ENCODE peak calls at places on chromosomes 5 and 9, in eight cellular contexts. One of them, this sample, is unnamed.

GRCh38 chr5:59445741-59446140 is 447.8 kb downstream of the PDE4D start:
- DNase-seq in head of caudate nucleus: no peak
- DNase-seq in endodermal cell: no peak
- DNase-seq in fibroblast of the aortic adventitia: no peak
- DNase-seq in neural crest cell: no peak
- DNase-seq in NCI-H2107: no peak
- DNase-seq in neural progenitor cell: no peak
- DNase-seq in activated CD4-positive, alpha-beta memory T cell treated with anti-CD3 and anti-CD28 coated beads, Interleukin-2, amount 10 ng/mL, durations not matched to agents 7 days and 5 days: no peak
- DNase-seq in this sample: no peak

GRCh38 chr9:130036099-130036498 is 6.9 kb downstream of the FNBP1 start:
- DNase-seq in neural crest cell: no peak
- DNase-seq in neural progenitor cell: no peak
- DNase-seq in head of caudate nucleus: no peak
- DNase-seq in endodermal cell: no peak
- DNase-seq in fibroblast of the aortic adventitia: peak
- DNase-seq in NCI-H2107: no peak
- DNase-seq in activated CD4-positive, alpha-beta memory T cell treated with anti-CD3 and anti-CD28 coated beads, Interleukin-2, amount 10 ng/mL, durations not matched to agents 7 days and 5 days: no peak
- DNase-seq in this sample: no peak

GRCh38 chr5:3139596-3139995 is 388.1 kb upstream of the IRX2 start:
- DNase-seq in fibroblast of the aortic adventitia: no peak
- DNase-seq in NCI-H2107: no peak
- DNase-seq in activated CD4-positive, alpha-beta memory T cell treated with anti-CD3 and anti-CD28 coated beads, Interleukin-2, amount 10 ng/mL, durations not matched to agents 7 days and 5 days: no peak
- DNase-seq in endodermal cell: no peak
- DNase-seq in neural crest cell: no peak
- DNase-seq in head of caudate nucleus: peak
- DNase-seq in neural progenitor cell: no peak
- DNase-seq in this sample: no peak

GRCh38 chr5:139110526-139111168 is 87.5 kb downstream of the SIL1 start:
- DNase-seq in fibroblast of the aortic adventitia: no peak
- DNase-seq in head of caudate nucleus: no peak
- DNase-seq in neural crest cell: no peak
- DNase-seq in neural progenitor cell: no peak
- DNase-seq in activated CD4-positive, alpha-beta memory T cell treated with anti-CD3 and anti-CD28 coated beads, Interleukin-2, amount 10 ng/mL, durations not matched to agents 7 days and 5 days: no peak
- DNase-seq in NCI-H2107: no peak
- DNase-seq in endodermal cell: no peak
- DNase-seq in this sample: peak

GRCh38 chr5:67680109-67680508 is 483.5 kb upstream of the CD180 start:
- DNase-seq in endodermal cell: no peak
- DNase-seq in fibroblast of the aortic adventitia: peak
- DNase-seq in head of caudate nucleus: no peak
- DNase-seq in neural progenitor cell: no peak
- DNase-seq in neural crest cell: no peak
- DNase-seq in NCI-H2107: no peak
- DNase-seq in activated CD4-positive, alpha-beta memory T cell treated with anti-CD3 and anti-CD28 coated beads, Interleukin-2, amount 10 ng/mL, durations not matched to agents 7 days and 5 days: no peak
- DNase-seq in this sample: no peak

GRCh38 chr5:81020478-81021167 is 60.5 kb downstream of the RASGRF2 start:
- DNase-seq in neural progenitor cell: no peak
- DNase-seq in NCI-H2107: no peak
- DNase-seq in head of caudate nucleus: no peak
- DNase-seq in neural crest cell: no peak
- DNase-seq in endodermal cell: no peak
- DNase-seq in activated CD4-positive, alpha-beta memory T cell treated with anti-CD3 and anti-CD28 coated beads, Interleukin-2, amount 10 ng/mL, durations not matched to agents 7 days and 5 days: no peak
- DNase-seq in fibroblast of the aortic adventitia: no peak
- DNase-seq in this sample: no peak

GRCh38 chr9:93178851-93179786 is 4.8 kb upstream of the WNK2 start:
- DNase-seq in endodermal cell: no peak
- DNase-seq in NCI-H2107: no peak
- DNase-seq in activated CD4-positive, alpha-beta memory T cell treated with anti-CD3 and anti-CD28 coated beads, Interleukin-2, amount 10 ng/mL, durations not matched to agents 7 days and 5 days: no peak
- DNase-seq in head of caudate nucleus: no peak
- DNase-seq in neural progenitor cell: no peak
- DNase-seq in neural crest cell: no peak
- DNase-seq in fibroblast of the aortic adventitia: no peak
- DNase-seq in this sample: no peak

GRCh38 chr9:12822111-12822510 is 47.3 kb downstream of the LURAP1L start:
- DNase-seq in NCI-H2107: no peak
- DNase-seq in fibroblast of the aortic adventitia: peak
- DNase-seq in neural crest cell: no peak
- DNase-seq in head of caudate nucleus: no peak
- DNase-seq in activated CD4-positive, alpha-beta memory T cell treated with anti-CD3 and anti-CD28 coated beads, Interleukin-2, amount 10 ng/mL, durations not matched to agents 7 days and 5 days: no peak
- DNase-seq in endodermal cell: no peak
- DNase-seq in neural progenitor cell: no peak
- DNase-seq in this sample: no peak

GRCh38 chr9:137370865-137371520 is 52.0 kb downstream of the EXD3 start:
- DNase-seq in fibroblast of the aortic adventitia: no peak
- DNase-seq in neural crest cell: peak
- DNase-seq in endodermal cell: peak
- DNase-seq in activated CD4-positive, alpha-beta memory T cell treated with anti-CD3 and anti-CD28 coated beads, Interleukin-2, amount 10 ng/mL, durations not matched to agents 7 days and 5 days: no peak
- DNase-seq in head of caudate nucleus: peak
- DNase-seq in neural progenitor cell: peak
- DNase-seq in NCI-H2107: no peak
- DNase-seq in this sample: no peak

GRCh38 chr9:27701664-27702063 is 128.4 kb upstream of the C9orf72 start:
- DNase-seq in activated CD4-positive, alpha-beta memory T cell treated with anti-CD3 and anti-CD28 coated beads, Interleukin-2, amount 10 ng/mL, durations not matched to agents 7 days and 5 days: no peak
- DNase-seq in neural progenitor cell: no peak
- DNase-seq in fibroblast of the aortic adventitia: no peak
- DNase-seq in neural crest cell: no peak
- DNase-seq in head of caudate nucleus: no peak
- DNase-seq in endodermal cell: no peak
- DNase-seq in NCI-H2107: no peak
- DNase-seq in this sample: no peak

GRCh38 chr9:124855944-124856773 is 2.9 kb downstream of the WDR38 start:
- DNase-seq in fibroblast of the aortic adventitia: no peak
- DNase-seq in activated CD4-positive, alpha-beta memory T cell treated with anti-CD3 and anti-CD28 coated beads, Interleukin-2, amount 10 ng/mL, durations not matched to agents 7 days and 5 days: no peak
- DNase-seq in neural crest cell: no peak
- DNase-seq in NCI-H2107: no peak
- DNase-seq in neural progenitor cell: peak
- DNase-seq in endodermal cell: peak
- DNase-seq in head of caudate nucleus: no peak
- DNase-seq in this sample: peak

GRCh38 chr9:22548625-22549024 is 102.0 kb downstream of the DMRTA1 start:
- DNase-seq in neural progenitor cell: no peak
- DNase-seq in neural crest cell: no peak
- DNase-seq in fibroblast of the aortic adventitia: no peak
- DNase-seq in activated CD4-positive, alpha-beta memory T cell treated with anti-CD3 and anti-CD28 coated beads, Interleukin-2, amount 10 ng/mL, durations not matched to agents 7 days and 5 days: no peak
- DNase-seq in head of caudate nucleus: no peak
- DNase-seq in NCI-H2107: no peak
- DNase-seq in endodermal cell: no peak
- DNase-seq in this sample: no peak

GRCh38 chr5:133642153-133642552 is 29.8 kb upstream of the FSTL4 start:
- DNase-seq in head of caudate nucleus: no peak
- DNase-seq in neural crest cell: no peak
- DNase-seq in fibroblast of the aortic adventitia: no peak
- DNase-seq in endodermal cell: no peak
- DNase-seq in NCI-H2107: no peak
- DNase-seq in neural progenitor cell: no peak
- DNase-seq in activated CD4-positive, alpha-beta memory T cell treated with anti-CD3 and anti-CD28 coated beads, Interleukin-2, amount 10 ng/mL, durations not matched to agents 7 days and 5 days: no peak
- DNase-seq in this sample: no peak

GRCh38 chr9:84668204-84669007 is 1.1 kb upstream of the NTRK2 start:
- DNase-seq in endodermal cell: peak
- DNase-seq in NCI-H2107: no peak
- DNase-seq in fibroblast of the aortic adventitia: peak
- DNase-seq in neural crest cell: peak
- DNase-seq in activated CD4-positive, alpha-beta memory T cell treated with anti-CD3 and anti-CD28 coated beads, Interleukin-2, amount 10 ng/mL, durations not matched to agents 7 days and 5 days: peak
- DNase-seq in neural progenitor cell: peak
- DNase-seq in head of caudate nucleus: peak
- DNase-seq in this sample: no peak

GRCh38 chr9:76534031-76534430 is 75.0 kb downstream of the GCNT1 start:
- DNase-seq in NCI-H2107: no peak
- DNase-seq in fibroblast of the aortic adventitia: peak
- DNase-seq in neural progenitor cell: no peak
- DNase-seq in neural crest cell: no peak
- DNase-seq in endodermal cell: no peak
- DNase-seq in activated CD4-positive, alpha-beta memory T cell treated with anti-CD3 and anti-CD28 coated beads, Interleukin-2, amount 10 ng/mL, durations not matched to agents 7 days and 5 days: no peak
- DNase-seq in head of caudate nucleus: no peak
- DNase-seq in this sample: no peak

GRCh38 chr9:134275379-134275778 is 50.9 kb upstream of the RXRA start:
- DNase-seq in fibroblast of the aortic adventitia: no peak
- DNase-seq in head of caudate nucleus: no peak
- DNase-seq in activated CD4-positive, alpha-beta memory T cell treated with anti-CD3 and anti-CD28 coated beads, Interleukin-2, amount 10 ng/mL, durations not matched to agents 7 days and 5 days: no peak
- DNase-seq in NCI-H2107: no peak
- DNase-seq in endodermal cell: peak
- DNase-seq in neural progenitor cell: peak
- DNase-seq in neural crest cell: no peak
- DNase-seq in this sample: no peak

GRCh38 chr9:93126825-93127368 is 7.2 kb downstream of the NINJ1 start:
- DNase-seq in activated CD4-positive, alpha-beta memory T cell treated with anti-CD3 and anti-CD28 coated beads, Interleukin-2, amount 10 ng/mL, durations not matched to agents 7 days and 5 days: no peak
- DNase-seq in fibroblast of the aortic adventitia: no peak
- DNase-seq in neural progenitor cell: peak
- DNase-seq in endodermal cell: peak
- DNase-seq in head of caudate nucleus: no peak
- DNase-seq in neural crest cell: no peak
- DNase-seq in NCI-H2107: no peak
- DNase-seq in this sample: no peak

GRCh38 chr9:87354176-87354575 is 143.5 kb upstream of the DAPK1 start:
- DNase-seq in head of caudate nucleus: no peak
- DNase-seq in endodermal cell: no peak
- DNase-seq in NCI-H2107: no peak
- DNase-seq in neural crest cell: no peak
- DNase-seq in neural progenitor cell: no peak
- DNase-seq in fibroblast of the aortic adventitia: no peak
- DNase-seq in activated CD4-positive, alpha-beta memory T cell treated with anti-CD3 and anti-CD28 coated beads, Interleukin-2, amount 10 ng/mL, durations not matched to agents 7 days and 5 days: no peak
- DNase-seq in this sample: no peak

This sample was measured in DND-41.